ENCODE peak calls at places on chromosomes 5 and 9, in six cellular contexts. L is CD4-positive, alpha-beta memory T cell; F is dorsolateral prefrontal cortex; E is Caco-2; I is body of pancreas; S is GM23338. B is an unnamed sample. For H3K27me3, the result is how much of the 10 kb centered on the place peaks cover.

GRCh38 chr5:56791396-56791795 is 24.0 kb upstream of the MAP3K1 start:
- DNase-seq in L (no peak), F (no peak), E (no peak), I (no peak), S (no peak), B (no peak)

GRCh38 chr5:173498871-173499470 is 117.5 kb downstream of the BOD1 start:
- DNase-seq in L (no peak), F (no peak), E (peak), I (no peak), S (peak), B (no peak)

GRCh38 chr5:136040746-136041415 is 12.1 kb downstream of the TGFBI start:
- DNase-seq in L (no peak), F (no peak), E (no peak), I (no peak), S (no peak), B (no peak)

GRCh38 chr5:15620501-15620900 is 120.5 kb downstream of the FBXL7 start:
- DNase-seq in L (no peak), F (no peak), E (no peak), I (no peak), S (no peak), B (no peak)

GRCh38 chr9:77111408-77111807 is 65.9 kb upstream of the VPS13A start:
- DNase-seq in L (no peak), F (no peak), E (no peak), I (no peak), S (no peak), B (no peak)

GRCh38 chr5:160543395-160543794 is 121.7 kb downstream of the PTTG1 start:
- DNase-seq in L (no peak), F (no peak), E (no peak), I (no peak), S (no peak), B (no peak)

GRCh38 chr5:150302301-150303069 is at the start of gene ARSI:
- DNase-seq in L (no peak), F (no peak), E (peak), I (peak), S (peak), B (peak)

GRCh38 chr5:122313001-122313402 is 965 bp downstream of the SNCAIP start:
- DNase-seq in L (no peak), F (no peak), E (no peak), I (peak), S (peak), B (no peak)

GRCh38 chr9:122463828-122464632 is 13.7 kb downstream of the OR1J1 start:
- DNase-seq in L (no peak), F (no peak), E (peak), I (peak), S (peak), B (peak)

GRCh38 chr9:129166962-129167557 is 11.0 kb downstream of the IER5L start:
- DNase-seq in L (no peak), F (no peak), E (peak), I (peak), S (peak), B (no peak)

GRCh38 chr5:180436275-180436674 is 57.9 kb upstream of the CNOT6 start:
- DNase-seq in L (no peak), F (no peak), E (no peak), I (no peak), S (no peak), B (no peak)

GRCh38 chr5:34967540-34967939 is 38.2 kb downstream of the DNAJC21 start:
- DNase-seq in L (no peak), F (no peak), E (no peak), I (no peak), S (no peak), B (no peak)

GRCh38 chr9:16058131-16058549 is 505.3 kb downstream of the CCDC171 start:
- DNase-seq in L (no peak), F (no peak), E (no peak), I (no peak), S (peak), B (no peak)

GRCh38 chr5:38497946-38498345 is 58.5 kb downstream of the LIFR start:
- DNase-seq in L (no peak), F (no peak), E (no peak), I (no peak), S (peak), B (no peak)

DNA sequence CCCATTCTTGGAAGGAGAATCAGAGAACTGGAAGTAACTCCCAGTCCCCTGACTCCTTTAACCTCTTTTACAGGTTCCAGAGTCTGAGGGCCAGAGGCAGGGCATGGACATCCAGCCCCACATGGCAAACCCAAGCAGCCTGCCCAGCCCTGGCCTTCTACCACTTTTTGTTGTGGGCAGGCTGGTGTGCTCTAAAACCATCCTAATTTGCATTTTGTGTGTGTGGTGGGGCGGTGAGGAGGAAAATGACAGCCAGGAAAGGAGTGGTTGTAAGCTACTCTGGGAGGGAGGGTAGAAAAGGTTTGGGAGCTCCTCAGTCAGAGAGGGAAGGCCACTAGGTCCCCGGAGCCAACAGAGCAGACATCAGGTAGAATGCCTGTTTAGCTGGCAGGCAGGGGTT is 90.6 kb downstream of the PSD2 start:
- DNase-seq in L (no peak), F (no peak), E (no peak), I (no peak), S (no peak), B (no peak)
- H3K27me3 ChIP-seq in L (under half), F (under half), E (under half), I (under half), S (under half), B (under half)

GRCh38 chr9:136127313-136127712 is 8.6 kb upstream of the TMEM250 start:
- DNase-seq in L (no peak), F (no peak), E (no peak), I (no peak), S (no peak), B (no peak)
- H3K27me3 ChIP-seq in L (under half), F (under half), E (under half), I (under half), S (under half), B (under half)

DNA sequence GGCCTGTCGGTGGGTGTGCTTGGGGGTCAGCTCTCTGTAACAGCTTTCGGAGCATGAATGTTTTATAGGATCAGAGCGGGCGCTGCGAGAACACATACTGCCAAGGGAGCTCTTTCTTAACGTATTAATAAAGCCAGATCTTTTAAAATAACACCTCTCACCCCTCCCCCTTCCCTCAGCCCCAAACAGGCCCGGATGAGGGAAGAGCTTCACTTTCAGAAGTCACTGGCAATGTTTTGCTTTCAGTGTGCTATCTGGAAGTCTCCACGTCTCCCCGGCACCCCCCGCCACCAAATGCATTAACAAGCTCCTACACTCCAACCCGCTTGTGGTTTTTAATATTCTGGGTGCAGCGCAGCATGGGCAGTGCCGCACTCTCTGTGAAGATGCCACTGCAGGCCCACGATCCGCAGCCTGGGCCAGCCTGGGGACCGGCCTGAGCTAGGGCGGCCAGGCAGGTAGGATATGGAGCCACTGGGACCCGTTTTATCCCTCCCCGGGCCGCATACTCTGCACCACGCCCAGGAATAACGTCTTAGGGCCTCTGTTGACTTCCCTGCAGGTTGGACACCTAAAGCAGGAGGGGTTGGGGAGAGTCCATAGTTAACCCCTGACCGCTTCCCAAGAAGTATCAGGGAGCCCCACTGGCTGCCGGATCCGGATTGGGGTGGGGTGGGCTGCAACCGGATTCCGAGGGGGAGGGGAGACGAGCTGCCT is 12.6 kb downstream of the NR2F1 start:
- DNase-seq in L (no peak), F (no peak), E (no peak), I (no peak), S (peak), B (no peak)
- H3K27me3 ChIP-seq in L (half or more), F (under half), E (under half), I (under half), S (half or more), B (half or more)

DNA sequence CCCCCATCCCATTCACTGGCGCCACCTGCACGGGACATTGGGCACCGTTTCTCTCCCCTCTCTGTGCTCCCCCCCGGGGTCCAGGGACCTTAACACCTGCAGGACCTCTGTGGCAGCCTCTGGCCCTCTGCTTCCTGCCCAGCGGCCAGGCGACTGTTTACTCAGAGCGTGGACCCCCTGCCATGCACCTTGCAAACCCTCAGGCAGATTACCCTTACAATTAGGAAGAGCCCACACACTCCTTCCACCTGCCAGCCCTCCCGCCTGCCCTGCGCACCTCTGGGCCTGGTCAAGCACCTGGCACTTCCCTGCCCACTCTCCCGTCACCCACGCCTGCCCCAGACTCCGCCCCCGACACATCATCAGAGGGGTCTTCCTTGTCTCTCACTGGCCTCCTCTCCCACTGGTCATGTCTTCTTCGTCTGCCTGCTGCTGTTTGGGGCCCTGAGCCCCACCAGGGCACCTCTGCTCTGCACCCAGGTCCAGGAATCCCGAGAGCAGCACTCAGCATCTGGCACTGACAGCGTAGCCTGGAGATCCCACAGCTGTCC is 281.3 kb upstream of the IRX4 start:
- DNase-seq in L (no peak), F (no peak), E (no peak), I (no peak), S (peak), B (no peak)
- H3K27me3 ChIP-seq in L (under half), F (under half), E (under half), I (under half), S (under half), B (under half)

DNA sequence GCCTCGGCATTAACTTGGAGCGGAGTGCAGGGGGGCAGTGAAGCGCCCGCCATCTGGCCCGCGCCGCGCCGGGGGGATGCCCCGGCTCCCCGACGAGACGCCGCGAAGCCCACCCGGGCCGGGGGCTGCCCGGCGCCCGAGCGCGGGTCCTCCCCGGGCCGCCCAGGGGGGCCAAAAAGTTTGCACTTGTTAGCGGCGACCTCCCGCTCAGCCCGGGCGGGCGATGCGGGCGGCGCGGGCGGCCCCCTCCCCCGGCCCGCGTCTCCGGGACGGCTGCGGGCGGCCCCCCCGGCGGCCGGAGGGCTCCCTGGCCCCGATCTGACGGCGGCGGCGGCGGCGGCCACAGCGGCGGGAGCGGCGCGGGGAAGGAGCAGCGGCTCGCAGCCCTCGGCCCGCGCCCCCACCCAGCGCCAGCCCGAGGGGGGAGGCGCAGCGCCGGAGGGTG is at the start of gene NTNG2:
- DNase-seq in L (no peak), F (no peak), E (no peak), I (no peak), S (no peak), B (no peak)
- H3K27me3 ChIP-seq in L (under half), F (under half), E (under half), I (under half), S (half or more), B (under half)

GRCh38 chr5:96425436-96425835 is 7.6 kb downstream of the PCSK1 start:
- DNase-seq in L (no peak), F (no peak), E (no peak), I (no peak), S (no peak), B (no peak)

GRCh38 chr5:96431376-96432244 is 1.4 kb downstream of the PCSK1 start:
- DNase-seq in L (no peak), F (peak), E (no peak), I (peak), S (peak), B (no peak)

GRCh38 chr5:96432245-96433065 is 593 bp downstream of the PCSK1 start:
- DNase-seq in L (no peak), F (peak), E (no peak), I (peak), S (peak), B (no peak)

GRCh38 chr5:96427823-96428222 is 5.2 kb downstream of the PCSK1 start:
- DNase-seq in L (no peak), F (no peak), E (no peak), I (no peak), S (peak), B (no peak)

GRCh38 chr5:96426831-96427230 is 6.2 kb downstream of the PCSK1 start:
- DNase-seq in L (no peak), F (no peak), E (no peak), I (no peak), S (no peak), B (no peak)
- H3K27me3 ChIP-seq in L (under half), F (under half), E (under half), I (under half), S (under half), B (under half)

DNA sequence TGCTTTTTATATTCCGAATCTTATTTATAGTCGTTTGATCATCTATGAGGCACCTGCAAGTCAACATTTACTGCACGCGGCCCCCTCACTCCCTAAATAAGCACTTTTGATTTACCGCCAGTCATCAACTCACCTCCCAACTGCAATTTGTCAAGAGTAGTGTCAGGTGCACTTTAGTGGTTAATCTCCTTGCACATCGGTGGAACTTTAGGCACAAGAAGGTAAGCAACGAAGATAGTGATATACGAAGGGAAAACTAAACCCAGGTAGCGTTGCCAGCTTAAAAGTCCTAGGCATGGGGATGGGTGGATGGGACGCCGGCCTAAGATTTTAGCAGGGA is 513 bp upstream of the RNF180 start:
- DNase-seq in L (no peak), F (no peak), E (no peak), I (no peak), S (peak), B (no peak)
- H3K27me3 ChIP-seq in L (under half), F (under half), E (under half), I (under half), S (under half), B (under half)

DNA sequence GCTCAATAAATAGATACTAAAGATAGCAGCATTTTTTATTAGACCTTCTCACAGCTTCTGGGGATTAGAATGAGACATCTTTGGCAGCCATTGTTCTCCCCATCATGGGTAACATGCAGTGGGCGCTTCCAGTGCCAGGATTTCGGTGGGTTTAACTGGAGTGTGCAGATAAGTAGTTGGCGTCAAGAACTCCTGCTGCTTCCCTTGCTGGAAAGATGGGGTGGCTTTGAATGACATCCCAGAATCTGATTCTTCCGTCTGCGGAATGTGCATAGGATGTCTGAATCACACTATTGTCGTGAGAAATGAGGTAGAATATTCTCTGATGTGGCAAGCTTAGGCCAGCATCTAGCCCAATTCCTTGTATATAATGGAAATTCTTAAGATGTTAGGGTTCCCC is 7.3 kb downstream of the SFXN1 start:
- DNase-seq in L (no peak), F (no peak), E (no peak), I (no peak), S (no peak), B (no peak)
- H3K27me3 ChIP-seq in L (under half), F (under half), E (under half), I (under half), S (under half), B (under half)

GRCh38 chr5:73298251-73299016 is 125.4 kb downstream of the TMEM174 start:
- DNase-seq in L (no peak), F (no peak), E (no peak), I (no peak), S (peak), B (no peak)

GRCh38 chr5:73300520-73301207 is 127.7 kb downstream of the TMEM174 start:
- DNase-seq in L (no peak), F (no peak), E (no peak), I (no peak), S (peak), B (no peak)

GRCh38 chr5:73297430-73297829 is 124.4 kb downstream of the TMEM174 start:
- DNase-seq in L (no peak), F (no peak), E (no peak), I (no peak), S (no peak), B (no peak)

GRCh38 chr5:73299665-73300435 is 126.9 kb downstream of the TMEM174 start:
- DNase-seq in L (no peak), F (no peak), E (no peak), I (no peak), S (peak), B (no peak)

GRCh38 chr5:73299017-73299630 is 126.1 kb downstream of the TMEM174 start:
- DNase-seq in L (no peak), F (no peak), E (no peak), I (no peak), S (peak), B (no peak)
- H3K27me3 ChIP-seq in L (half or more), F (half or more), E (under half), I (under half), S (half or more), B (half or more)

GRCh38 chr9:132572921-132573320 is 9.5 kb upstream of the BARHL1 start:
- DNase-seq in L (no peak), F (no peak), E (no peak), I (no peak), S (peak), B (no peak)
- H3K27me3 ChIP-seq in L (under half), F (under half), E (under half), I (under half), S (under half), B (under half)